ENCODE peak calls at places on chromosomes 11 and 22, in eight cellular contexts. B is psoas muscle, N is heart right ventricle, V is mesothelial cell of epicardium, X is IMR-90, Y is brain microvascular endothelial cell, Z is fibroblast of lung, Q is Caco-2. A is an unnamed sample.

GRCh38 chr11:76554767-76555166 is 109.9 kb downstream of the EMSY start:
- DNase-seq in B (no peak), N (no peak), V (no peak), X (no peak), Y (no peak), Z (no peak), Q (no peak), A (no peak)

GRCh38 chr11:16820324-16821092 is 82.1 kb downstream of the C11orf58 start:
- DNase-seq in B (peak; percentile 75), N (peak; percentile 81), V (peak; percentile 48), X (peak; percentile 61), Y (peak; percentile 58), Z (peak; percentile 61), Q (peak; percentile 79), A (peak; percentile 48)

GRCh38 chr11:116661056-116661455 is 111.7 kb downstream of the BUD13 start:
- DNase-seq in B (no peak), N (no peak), V (no peak), X (no peak), Y (no peak), Z (no peak), Q (no peak), A (no peak)

GRCh38 chr11:46234261-46234660 is 43.2 kb upstream of the CREB3L1 start:
- DNase-seq in B (no peak), N (no peak), V (no peak), X (no peak), Y (no peak), Z (no peak), Q (no peak), A (no peak)

GRCh38 chr11:126682590-126682989 is 318.0 kb downstream of the KIRREL3 start:
- DNase-seq in B (no peak), N (no peak), V (no peak), X (no peak), Y (no peak), Z (no peak), Q (no peak), A (no peak)

GRCh38 chr22:36828815-36829214 is 12.0 kb upstream of the PVALB start:
- DNase-seq in B (no peak), N (no peak), V (no peak), X (no peak), Y (no peak), Z (no peak), Q (no peak), A (no peak)

GRCh38 chr11:8368772-8369171 is 105.1 kb upstream of the LMO1 start:
- DNase-seq in B (no peak), N (no peak), V (no peak), X (no peak), Y (no peak), Z (no peak), Q (no peak), A (no peak)

GRCh38 chr22:43895986-43896645 is 4.3 kb upstream of the PNPLA5 start:
- DNase-seq in B (no peak), N (no peak), V (no peak), X (no peak), Y (no peak), Z (no peak), Q (no peak), A (no peak)

GRCh38 chr22:35258144-35258988 is 1.1 kb downstream of the HMGXB4 start:
- DNase-seq in B (no peak), N (no peak), V (no peak), X (peak; percentile 11), Y (no peak), Z (peak; percentile 65), Q (no peak), A (peak; percentile 6)

GRCh38 chr11:80103149-80103859 is 662.5 kb upstream of the TENM4 start:
- DNase-seq in B (no peak), N (no peak), V (no peak), X (peak; percentile 97), Y (peak; percentile 90), Z (peak; percentile 95), Q (no peak), A (no peak)

GRCh38 chr11:67375320-67376021 is 2.1 kb upstream of the CLCF1 start:
- DNase-seq in B (no peak), N (no peak), V (no peak), X (no peak), Y (no peak), Z (no peak), Q (no peak), A (no peak)

GRCh38 chr22:33635766-33636165 is 284.5 kb downstream of the LARGE1 start:
- DNase-seq in B (no peak), N (no peak), V (no peak), X (no peak), Y (no peak), Z (no peak), Q (no peak), A (no peak)

GRCh38 chr11:8775341-8776133 is 92.9 kb downstream of the RPL27A start:
- DNase-seq in B (no peak), N (no peak), V (no peak), X (no peak), Y (no peak), Z (peak; percentile 40), Q (peak; percentile 32), A (no peak)

GRCh38 chr11:16815047-16815767 is 76.8 kb downstream of the C11orf58 start:
- DNase-seq in B (peak; percentile 74), N (peak; percentile 79), V (no peak), X (peak; percentile 27), Y (no peak), Z (peak; percentile 21), Q (no peak), A (no peak)

GRCh38 chr11:9600651-9601040 is 27.2 kb downstream of the WEE1 start:
- DNase-seq in B (no peak), N (no peak), V (no peak), X (peak; percentile 53), Y (no peak), Z (peak; percentile 58), Q (peak; percentile 52), A (no peak)

GRCh38 chr11:130133716-130134115 is 25.9 kb upstream of the ST14 start:
- DNase-seq in B (no peak), N (no peak), V (no peak), X (no peak), Y (no peak), Z (no peak), Q (no peak), A (no peak)

GRCh38 chr11:58513747-58514367 is 6.0 kb upstream of the OR5B21 start:
- DNase-seq in B (no peak), N (no peak), V (no peak), X (peak; percentile 76), Y (peak; percentile 65), Z (peak; percentile 50), Q (peak; percentile 70), A (peak; percentile 41)

GRCh38 chr22:35299217-35299716 is 427 bp upstream of the TOM1 start:
- DNase-seq in B (no peak), N (no peak), V (no peak), X (no peak), Y (no peak), Z (peak; percentile 28), Q (no peak), A (no peak)

GRCh38 chr11:120925944-120926343 is 98.0 kb upstream of the TBCEL start:
- DNase-seq in B (no peak), N (no peak), V (no peak), X (no peak), Y (no peak), Z (no peak), Q (no peak), A (no peak)

DNA sequence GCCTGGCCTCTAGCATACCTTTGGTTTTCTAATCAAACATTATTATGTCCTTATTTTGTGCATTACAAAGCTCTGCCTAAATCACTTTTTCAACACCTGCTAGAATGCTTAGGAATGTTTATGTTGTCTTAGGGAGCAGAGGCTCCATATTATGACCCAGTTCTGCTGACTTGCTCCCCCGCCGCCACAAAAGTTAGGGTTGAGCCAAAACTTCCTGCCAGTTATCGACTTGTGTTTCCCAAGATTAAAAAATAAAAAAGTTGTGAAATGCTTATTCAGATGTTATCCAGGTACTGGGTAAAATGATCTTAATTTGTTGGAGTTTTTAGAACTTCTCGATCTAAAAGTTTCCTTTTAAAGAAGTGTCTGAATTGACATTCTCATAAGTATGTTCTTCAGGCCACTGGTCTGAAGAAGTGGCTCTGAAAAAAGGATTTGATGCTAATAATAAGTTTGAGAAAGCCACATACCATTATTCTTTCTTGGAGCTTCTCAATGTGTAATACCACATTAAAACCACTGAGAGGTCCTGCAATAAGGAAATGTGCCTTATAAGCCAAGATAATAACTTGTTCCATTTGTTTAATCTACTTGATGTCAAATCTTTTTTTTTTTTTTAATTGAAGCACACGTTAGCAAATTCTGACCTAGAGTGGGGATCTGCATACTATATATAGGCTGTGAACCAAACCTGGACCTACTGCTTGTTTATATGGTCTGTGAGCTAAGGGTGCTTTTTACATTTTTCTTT is 2.2 kb downstream of the RNF185 start:
- DNase-seq in B (no peak), N (no peak), V (no peak), X (no peak), Y (no peak), Z (peak; percentile 41), Q (no peak), A (no peak)
- TF ChIP-seq CTCF in B (no peak), N (no peak), V (no peak), X (no peak), Y (no peak), Z (no peak), Q (no peak), A (peak; percentile 20)

DNA sequence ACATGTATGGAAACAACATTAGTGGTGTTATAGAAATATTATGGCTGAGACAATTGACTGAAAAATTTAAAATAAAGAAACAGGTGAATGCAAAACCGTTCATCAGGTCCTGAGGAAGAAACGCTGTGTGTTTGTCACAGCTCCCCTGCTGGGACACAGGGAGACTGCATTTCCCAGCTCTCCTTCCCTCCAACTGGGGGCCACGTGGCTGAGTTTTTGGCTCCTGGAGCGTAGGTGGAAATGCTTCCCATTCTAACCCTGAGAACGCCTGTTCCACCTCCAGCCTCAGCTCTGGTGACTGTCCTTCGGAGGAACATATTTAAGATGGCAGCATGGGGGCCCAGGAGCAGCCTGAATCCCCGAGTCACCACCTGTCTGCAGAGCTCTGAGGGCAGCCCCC is 398.6 kb downstream of the BRD1 start:
- DNase-seq in B (no peak), N (no peak), V (no peak), X (no peak), Y (no peak), Z (no peak), Q (no peak), A (no peak)
- TF ChIP-seq CTCF in B (no peak), N (no peak), V (no peak), X (no peak), Y (no peak), Z (no peak), Q (peak; percentile 40), A (peak; percentile 33)

DNA sequence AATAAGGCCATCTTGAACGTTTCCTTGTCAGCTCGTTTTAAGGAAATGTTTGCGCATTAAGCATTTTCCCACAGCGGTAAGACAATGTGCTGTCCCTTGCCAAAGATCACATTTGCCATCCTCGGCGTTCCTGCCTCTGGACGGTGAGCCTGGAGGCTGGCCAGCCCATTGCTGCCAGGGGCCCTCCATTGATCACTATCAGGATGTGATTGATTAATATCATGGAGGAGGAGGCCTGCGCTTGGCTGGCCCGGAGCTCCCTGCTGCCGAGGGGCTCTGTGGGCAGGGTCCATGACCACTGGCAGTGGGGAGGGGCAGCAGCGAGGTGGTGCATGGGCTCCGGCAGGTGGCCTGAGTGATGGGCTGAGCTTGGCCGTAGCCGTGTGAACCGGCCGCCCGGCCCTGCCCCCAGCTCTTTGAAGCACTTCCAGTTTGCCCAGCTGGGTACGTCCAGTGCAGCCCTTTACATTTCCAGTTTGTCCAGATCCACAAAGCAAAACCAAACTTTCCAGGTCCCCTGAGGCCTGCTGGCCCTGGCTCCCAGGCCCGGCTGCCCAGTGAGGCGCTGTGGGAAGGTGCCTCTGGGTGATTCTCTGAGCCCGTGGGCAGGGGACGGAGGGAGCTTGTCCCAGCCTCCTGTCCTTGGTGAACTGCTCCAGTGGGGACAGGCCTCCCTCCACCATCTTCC is 49.5 kb upstream of the SMIM38 start:
- DNase-seq in B (no peak), N (no peak), V (no peak), X (no peak), Y (no peak), Z (no peak), Q (peak; percentile 56), A (no peak)
- TF ChIP-seq CTCF in B (no peak), N (no peak), V (no peak), X (no peak), Y (no peak), Z (no peak), Q (no peak), A (no peak)

GRCh38 chr11:83801799-83802198 is 515.6 kb upstream of the CCDC90B start:
- DNase-seq in B (no peak), N (no peak), V (no peak), X (no peak), Y (no peak), Z (no peak), Q (no peak), A (no peak)
- TF ChIP-seq CTCF in B (no peak), N (no peak), V (peak; percentile 19), X (no peak), Y (peak; percentile 30), Z (peak; percentile 18), Q (peak; percentile 32), A (peak; percentile 30)

A was measured in neural crest cell.